ENCODE peak calls at places on chromosomes 6 and 20, in five cellular contexts. D is Peyer's patch, J is tibial nerve, S is IMR-90, I is ovary. H is an unnamed sample.

GRCh38 chr6:41451039-41451438 is 95.1 kb upstream of the FOXP4 start:
- DNase-seq in D (no peak), J (no peak), S (no peak), I (no peak), H (no peak)

GRCh38 chr20:43271980-43272379 is 82.3 kb upstream of the PTPRT start:
- DNase-seq in D (no peak), J (no peak), S (no peak), I (no peak), H (no peak)

GRCh38 chr6:31892821-31893220 is 4.7 kb downstream of the EHMT2 start:
- DNase-seq in D (no peak), J (no peak), S (no peak), I (no peak), H (no peak)

GRCh38 chr20:58778774-58779173 is 71.9 kb downstream of the GNAS-AS1 start:
- DNase-seq in D (no peak), J (no peak), S (no peak), I (no peak), H (no peak)

GRCh38 chr6:152309648-152310047 is 327.5 kb downstream of the SYNE1 start:
- DNase-seq in D (peak; percentile 76), J (no peak), S (no peak), I (no peak), H (no peak)

GRCh38 chr6:155212616-155213380 is 51.0 kb upstream of the CLDN20 start:
- DNase-seq in D (no peak), J (no peak), S (no peak), I (no peak), H (peak; percentile 17)

GRCh38 chr6:147586044-147586443 is 77.6 kb downstream of the SAMD5 start:
- DNase-seq in D (no peak), J (peak; percentile 15), S (peak; percentile 55), I (peak; percentile 29), H (no peak)

GRCh38 chr6:133551847-133552331 is 310.7 kb downstream of the EYA4 start:
- DNase-seq in D (no peak), J (no peak), S (peak; percentile 100), I (peak; percentile 36), H (peak; percentile 89)

GRCh38 chr20:37336369-37337207 is 9.4 kb upstream of the SRC start:
- DNase-seq in D (peak; percentile 82), J (no peak), S (peak; percentile 20), I (peak; percentile 64), H (no peak)

GRCh38 chr6:109304284-109305015 is 77.8 kb downstream of the CD164 start:
- DNase-seq in D (no peak), J (no peak), S (no peak), I (no peak), H (no peak)

GRCh38 chr6:146047356-146047755 is 18.5 kb downstream of the GRM1 start:
- DNase-seq in D (no peak), J (no peak), S (no peak), I (no peak), H (no peak)

GRCh38 chr6:56036911-56037310 is 161.5 kb upstream of the BMP5 start:
- DNase-seq in D (no peak), J (no peak), S (no peak), I (no peak), H (no peak)

GRCh38 chr20:57211949-57212889 is 54.2 kb downstream of the BMP7 start:
- DNase-seq in D (peak; percentile 66), J (peak; percentile 65), S (peak; percentile 84), I (peak; percentile 24), H (peak; percentile 43)

GRCh38 chr6:87200469-87201174 is 45.3 kb downstream of the ZNF292 start:
- DNase-seq in D (no peak), J (peak; percentile 33), S (peak; percentile 41), I (peak; percentile 30), H (no peak)

GRCh38 chr6:1603708-1604346 is 5.9 kb upstream of the FOXC1 start:
- DNase-seq in D (peak; percentile 45), J (no peak), S (no peak), I (no peak), H (no peak)

GRCh38 chr20:16295534-16295933 is 277.7 kb downstream of the KIF16B start:
- DNase-seq in D (no peak), J (no peak), S (no peak), I (no peak), H (no peak)

GRCh38 chr6:128233501-128233900 is 286.9 kb downstream of the PTPRK start:
- DNase-seq in D (no peak), J (no peak), S (no peak), I (no peak), H (no peak)

GRCh38 chr6:129567374-129567773 is 142.6 kb downstream of the ARHGAP18 start:
- DNase-seq in D (no peak), J (peak; percentile 29), S (no peak), I (no peak), H (no peak)

GRCh38 chr20:37519508-37520416 is 1.3 kb upstream of the NNAT start:
- DNase-seq in D (no peak), J (no peak), S (no peak), I (no peak), H (no peak)

GRCh38 chr6:40444811-40445210 is 142.4 kb downstream of the LRFN2 start:
- DNase-seq in D (no peak), J (no peak), S (no peak), I (no peak), H (no peak)

GRCh38 chr6:42101186-42101657 is 41.2 kb downstream of the C6orf132 start:
- DNase-seq in D (no peak), J (no peak), S (peak; percentile 56), I (no peak), H (peak; percentile 49)

GRCh38 chr20:10761232-10761631 is 87.4 kb upstream of the JAG1 start:
- DNase-seq in D (peak; percentile 50), J (no peak), S (peak; percentile 89), I (no peak), H (no peak)

GRCh38 chr6:105174512-105174911 is 5.3 kb downstream of the POPDC3 start:
- DNase-seq in D (no peak), J (no peak), S (peak; percentile 90), I (no peak), H (no peak)

GRCh38 chr6:3829285-3829684 is 19.9 kb upstream of the FAM50B start:
- DNase-seq in D (no peak), J (no peak), S (no peak), I (no peak), H (no peak)

GRCh38 chr6:169881398-169881797 is 130.0 kb downstream of the ERMARD start:
- DNase-seq in D (no peak), J (no peak), S (no peak), I (peak; percentile 8), H (no peak)

GRCh38 chr6:163260111-163260895 is 154.2 kb upstream of the QKI start:
- DNase-seq in D (no peak), J (no peak), S (no peak), I (no peak), H (peak; percentile 75)

GRCh38 chr6:166411271-166411670 is 28.5 kb upstream of the MPC1 start:
- DNase-seq in D (no peak), J (no peak), S (no peak), I (no peak), H (no peak)

GRCh38 chr20:61055130-61055529 is 196.9 kb upstream of the CDH4 start:
- DNase-seq in D (peak; percentile 25), J (no peak), S (no peak), I (no peak), H (no peak)

GRCh38 chr6:22664968-22665367 is 95.6 kb downstream of the HDGFL1 start:
- DNase-seq in D (no peak), J (no peak), S (no peak), I (no peak), H (no peak)

GRCh38 chr6:63743691-63744090 is 108.1 kb downstream of the PHF3 start:
- DNase-seq in D (no peak), J (no peak), S (no peak), I (no peak), H (no peak)

GRCh38 chr20:62305765-62306431 is 3.1 kb downstream of the ADRM1 start:
- DNase-seq in D (no peak), J (no peak), S (no peak), I (no peak), H (no peak)

GRCh38 chr6:33609019-33609418 is 12.1 kb upstream of the ITPR3 start:
- DNase-seq in D (no peak), J (no peak), S (no peak), I (no peak), H (no peak)
- H3K4me1 ChIP-seq in D (no peaks in the 10 kb centered on the region), J (peaks cover 68% of the 10 kb centered on the region), S (peaks cover 16% of the 10 kb centered on the region), I (no peaks in the 10 kb centered on the region), H (peaks cover 32% of the 10 kb centered on the region)

GRCh38 chr6:20403080-20403765 is 1.5 kb downstream of the E2F3 start:
- DNase-seq in D (peak; percentile 94), J (peak; percentile 72), S (peak; percentile 74), I (peak; percentile 62), H (peak; percentile 89)
- TF ChIP-seq POLR2A in D (no peak), J (no peak), S (no peak), I (no peak), H (no peak)

DNA sequence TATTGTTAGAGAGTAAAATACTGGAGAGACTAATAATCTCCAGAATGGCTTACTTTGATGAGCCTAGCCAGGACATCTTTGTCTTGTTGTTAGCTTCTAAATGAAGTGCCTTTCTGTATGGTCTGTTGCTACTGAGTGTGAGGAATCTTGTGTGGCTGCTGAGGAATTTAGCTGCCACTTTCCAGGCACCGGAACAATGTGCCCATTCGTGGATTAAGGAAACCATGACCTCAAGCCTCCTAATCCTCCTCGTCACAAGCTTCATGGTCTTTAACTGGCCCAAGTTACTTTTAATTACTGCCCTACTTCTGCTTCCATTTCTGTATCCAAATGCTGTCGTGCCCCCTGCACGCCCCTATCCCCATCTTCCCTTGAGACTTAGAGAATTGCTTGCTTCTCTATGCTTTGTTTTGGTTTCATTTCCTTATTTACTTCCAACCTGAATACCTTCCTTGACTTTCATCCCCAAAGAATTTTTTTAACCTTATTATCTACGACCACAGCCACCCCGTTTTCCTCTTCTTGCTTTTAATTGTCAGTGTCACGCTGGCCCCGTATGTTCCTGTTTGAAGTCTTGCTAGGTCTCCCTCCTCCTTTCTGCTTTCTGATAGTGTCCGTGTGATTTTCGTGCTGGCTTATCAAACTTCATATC is 40.0 kb downstream of the RNF217 start:
- DNase-seq in D (no peak), J (no peak), S (peak; percentile 30), I (no peak), H (no peak)
- H3K4me3 ChIP-seq in D (peak overlapping the region; percentile 17), J (peak overlapping the region; percentile 42), S (peak overlapping the region; percentile 22), I (no peak overlapping the region), H (no peak overlapping the region)

GRCh38 chr20:2108498-2108897 is 6.9 kb downstream of the STK35 start:
- DNase-seq in D (no peak), J (no peak), S (no peak), I (no peak), H (no peak)
- H3K4me1 ChIP-seq in D (peaks cover 19% of the 10 kb centered on the region), J (peaks cover 51% of the 10 kb centered on the region), S (peaks cover 6% of the 10 kb centered on the region), I (peaks cover 18% of the 10 kb centered on the region), H (peaks cover 46% of the 10 kb centered on the region)

GRCh38 chr6:30556006-30556713 is at the start of gene GNL1:
- DNase-seq in D (peak; percentile 99), J (peak; percentile 94), S (peak; percentile 85), I (peak; percentile 97), H (peak; percentile 98)
- TF ChIP-seq POLR2A in D (peak; percentile 11), J (no peak), S (peak; percentile 83), I (peak; percentile 81), H (no peak)